ENCODE peak calls at places on chromosome 19, in six cellular contexts. A is PC-3, J is GM23338, N is OCI-LY7, I is DND-41, L is neural progenitor cell. B is an unnamed sample. For H3K79me2, the result is how much of the 10 kb centered on the place peaks cover.

GRCh38 chr19:6241056-6241455 is 38.7 kb downstream of the MLLT1 start:
- DNase-seq in A (no peak), L (no peak), N (no peak), I (no peak), J (no peak), B (no peak)

GRCh38 chr19:48553676-48554384 is 1.9 kb downstream of the SULT2B1 start:
- DNase-seq in I (no peak), J (peak), L (peak), A (peak), N (no peak), B (peak)

GRCh38 chr19:50451223-50451534 is 18.5 kb downstream of the MYBPC2 start:
- DNase-seq in I (no peak), J (peak), L (no peak), N (no peak), A (no peak), B (no peak)

GRCh38 chr19:52094526-52094925 is 1.0 kb downstream of the ZNF841 start:
- DNase-seq in A (no peak), I (peak), J (no peak), L (peak), N (no peak), B (peak)

GRCh38 chr19:49118565-49119410 is at the start of gene C19orf73:
- DNase-seq in A (peak), L (peak), N (peak), I (peak), J (peak), B (peak)

GRCh38 chr19:17686592-17687042 is 1.5 kb downstream of the UNC13A start:
- DNase-seq in A (peak), J (peak), I (no peak), N (no peak), L (peak), B (peak)

GRCh38 chr19:19447536-19448237 is 42.2 kb downstream of the GATAD2A start:
- DNase-seq in L (no peak), N (no peak), J (no peak), I (peak), A (no peak), B (no peak)

GRCh38 chr19:40560092-40560507 is 16.6 kb upstream of the SHKBP1 start:
- DNase-seq in J (peak), N (no peak), L (no peak), I (no peak), A (no peak), B (no peak)

DNA sequence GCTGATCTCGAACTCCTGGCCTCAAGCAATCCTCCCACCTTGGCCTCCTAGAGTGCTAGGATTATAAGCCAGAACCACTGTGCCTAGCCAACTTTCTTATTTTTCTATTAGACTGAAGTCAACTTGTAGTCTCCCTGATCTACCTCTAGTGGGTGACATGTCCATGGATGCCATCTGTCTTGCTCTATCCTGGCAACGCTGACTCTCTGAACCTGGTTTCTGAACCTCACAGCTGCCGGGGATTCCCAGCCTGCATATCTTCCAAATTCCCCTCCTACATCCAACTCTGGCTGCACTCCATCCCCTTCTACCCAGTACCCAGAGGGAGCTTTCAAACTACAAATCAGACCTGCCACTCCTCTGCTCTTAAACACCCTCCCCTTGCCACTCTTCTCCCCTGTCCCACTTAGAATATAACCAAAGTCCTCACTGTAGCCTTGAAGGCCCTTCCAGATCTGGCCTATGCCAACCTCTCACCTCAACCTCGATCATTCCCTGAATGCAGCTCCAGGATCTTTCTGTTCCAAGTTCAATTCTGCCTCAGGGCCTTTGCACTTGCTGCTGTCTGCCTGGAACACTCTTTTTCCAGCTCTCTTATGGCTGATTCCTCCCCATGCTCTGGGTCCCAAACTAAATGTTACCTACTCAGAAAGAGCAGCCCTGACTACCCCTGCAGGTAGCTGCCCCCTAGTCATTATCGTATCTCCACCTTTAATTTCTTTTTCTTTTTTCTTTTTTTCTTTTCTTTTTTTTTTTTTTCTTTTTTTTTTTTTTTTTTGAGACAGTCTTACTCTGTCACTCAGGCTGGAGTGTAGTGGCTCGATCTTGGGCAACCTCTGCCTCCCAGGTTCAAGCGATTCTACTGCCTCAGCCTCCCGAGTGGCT is 2.2 kb downstream of the CLIP3 start:
- DNase-seq in I (no peak), N (no peak), A (no peak), L (no peak), J (peak), B (no peak)
- TF ChIP-seq CTCF in I (no peak), N (no peak), A (peak), L (no peak), J (peak), B (no peak)

GRCh38 chr19:1777149-1777548 is 23.8 kb downstream of the ONECUT3 start:
- DNase-seq in J (no peak), A (no peak), L (no peak), N (no peak), I (no peak), B (no peak)
- H3K4me2 ChIP-seq in J (peak), A (no peak), L (no peak), N (no peak), I (no peak), B (no peak)

GRCh38 chr19:3518231-3518630 is 12.1 kb downstream of the FZR1 start:
- DNase-seq in J (peak), A (no peak), I (no peak), L (no peak), N (no peak), B (no peak)
- H3K79me2 ChIP-seq in J (half or more), A (half or more), I (half or more), L (half or more), N (under half), B (half or more)

GRCh38 chr19:12791345-12792047 is at the start of gene JUNB:
- DNase-seq in A (peak), I (peak), N (peak), L (peak), J (peak), B (peak)
- TF ChIP-seq CTCF in A (no peak), I (peak), N (no peak), L (peak), J (no peak), B (no peak)

DNA sequence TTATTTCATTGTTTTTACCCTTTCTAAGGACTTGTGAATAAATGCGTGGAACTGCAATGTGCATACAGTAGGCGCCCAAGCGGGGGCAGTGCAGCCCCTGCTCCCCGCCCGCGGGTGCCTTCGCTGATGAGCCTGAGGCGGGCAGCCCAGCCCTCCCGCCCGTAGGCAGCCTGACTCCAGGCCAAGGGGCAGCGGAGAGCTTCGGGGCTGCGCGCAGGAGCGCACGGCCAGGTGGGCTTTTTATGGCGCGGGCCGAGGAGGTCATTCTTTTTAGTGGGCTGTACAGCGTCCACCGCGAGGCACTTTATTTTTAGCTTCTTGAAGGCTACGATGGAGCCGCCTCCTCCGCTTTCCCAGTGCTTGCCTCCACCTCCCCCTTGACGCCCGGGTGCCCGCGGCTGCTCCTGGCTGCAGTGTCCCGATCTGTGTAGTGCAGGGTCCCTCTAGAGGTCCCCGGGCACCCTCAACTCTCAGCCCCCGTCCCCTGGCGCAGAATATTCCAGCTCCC is 60.5 kb downstream of the CCNE1 start:
- DNase-seq in N (no peak), A (no peak), I (no peak), J (peak), L (peak), B (peak)
- H3K4me2 ChIP-seq in N (no peak), A (no peak), I (no peak), J (peak), L (peak), B (peak)

GRCh38 chr19:56101746-56102535 is 19.2 kb downstream of the ZNF787 start:
- DNase-seq in A (no peak), L (no peak), I (no peak), J (no peak), N (no peak), B (no peak)
- H3K79me2 ChIP-seq in A (half or more), L (half or more), I (under half), J (half or more), N (under half), B (half or more)

GRCh38 chr19:972281-972680 is 11.9 kb upstream of the WDR18 start:
- DNase-seq in J (no peak), N (no peak), L (no peak), I (no peak), A (no peak), B (no peak)

GRCh38 chr19:974564-975257 is 9.4 kb upstream of the WDR18 start:
- DNase-seq in N (no peak), J (no peak), A (no peak), L (no peak), I (no peak), B (peak)

GRCh38 chr19:971795-972194 is 12.3 kb upstream of the WDR18 start:
- DNase-seq in N (no peak), L (no peak), I (no peak), J (no peak), A (no peak), B (no peak)

GRCh38 chr19:973726-974563 is 10.2 kb upstream of the WDR18 start:
- DNase-seq in I (no peak), A (no peak), J (no peak), L (no peak), N (no peak), B (peak)

DNA sequence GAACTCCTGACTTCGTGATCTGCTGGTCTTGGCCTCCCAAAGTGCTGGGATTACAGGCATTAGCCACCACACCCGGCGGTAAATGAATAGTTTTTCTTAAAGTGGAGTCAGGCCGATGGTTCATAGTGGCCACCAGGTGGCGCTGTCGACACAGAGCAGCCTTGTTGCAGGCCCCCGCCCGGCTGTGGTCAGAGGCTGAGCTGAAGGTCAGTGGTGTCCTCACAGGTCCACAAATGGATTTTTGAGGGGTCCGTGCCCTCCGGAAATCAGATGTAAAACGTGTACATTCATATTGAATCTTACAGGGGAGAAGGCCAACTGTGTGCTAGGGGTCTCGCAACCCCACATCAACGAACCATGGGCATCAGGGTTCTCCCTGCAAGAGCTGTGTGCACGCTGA is 13.4 kb upstream of the WDR18 start:
- DNase-seq in L (no peak), J (peak), A (no peak), I (no peak), N (no peak), B (peak)
- TF ChIP-seq CTCF in L (peak), J (peak), A (peak), I (peak), N (peak), B (peak)

DNA sequence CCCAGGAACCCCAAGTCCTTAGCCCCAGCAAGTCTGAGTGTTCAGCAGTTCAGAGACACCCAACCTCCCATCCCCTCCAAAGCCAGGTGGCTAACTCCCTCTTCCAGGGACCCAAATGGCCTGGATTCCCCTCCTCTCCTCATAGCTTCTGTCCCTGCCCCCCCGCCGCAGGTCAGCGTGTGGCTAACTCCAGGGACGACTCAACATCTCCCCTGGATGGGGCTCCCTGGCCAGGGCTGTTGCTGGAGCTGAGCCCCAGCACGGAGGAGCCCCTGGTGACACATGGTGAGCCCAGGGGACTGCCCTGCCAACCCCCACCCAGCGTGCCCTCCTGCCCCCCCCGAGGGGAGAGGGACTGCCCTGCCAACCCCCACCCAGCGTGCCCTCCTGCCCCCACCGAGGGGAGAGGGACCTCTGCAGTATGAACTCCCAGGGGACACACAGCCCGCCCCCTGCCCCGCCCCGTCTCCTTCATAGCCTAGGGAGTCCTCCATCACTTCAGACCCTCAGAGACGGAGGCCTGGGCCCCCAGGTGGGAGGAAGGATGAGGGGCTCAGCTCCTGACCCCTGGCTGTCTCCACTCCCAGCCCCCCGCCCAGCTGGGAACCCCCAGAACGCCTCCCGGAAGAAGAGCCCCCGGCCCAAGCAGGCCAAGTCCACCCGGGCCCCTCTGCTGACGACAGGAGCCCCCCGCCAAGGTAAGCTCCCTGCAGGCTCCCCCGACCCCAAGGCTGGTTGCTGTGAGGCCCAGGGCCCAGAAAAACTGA is 1.7 kb downstream of the SSC5D start:
- DNase-seq in A (no peak), L (no peak), I (no peak), J (no peak), N (no peak), B (no peak)
- H3K4me2 ChIP-seq in A (no peak), L (peak), I (no peak), J (peak), N (no peak), B (no peak)

DNA sequence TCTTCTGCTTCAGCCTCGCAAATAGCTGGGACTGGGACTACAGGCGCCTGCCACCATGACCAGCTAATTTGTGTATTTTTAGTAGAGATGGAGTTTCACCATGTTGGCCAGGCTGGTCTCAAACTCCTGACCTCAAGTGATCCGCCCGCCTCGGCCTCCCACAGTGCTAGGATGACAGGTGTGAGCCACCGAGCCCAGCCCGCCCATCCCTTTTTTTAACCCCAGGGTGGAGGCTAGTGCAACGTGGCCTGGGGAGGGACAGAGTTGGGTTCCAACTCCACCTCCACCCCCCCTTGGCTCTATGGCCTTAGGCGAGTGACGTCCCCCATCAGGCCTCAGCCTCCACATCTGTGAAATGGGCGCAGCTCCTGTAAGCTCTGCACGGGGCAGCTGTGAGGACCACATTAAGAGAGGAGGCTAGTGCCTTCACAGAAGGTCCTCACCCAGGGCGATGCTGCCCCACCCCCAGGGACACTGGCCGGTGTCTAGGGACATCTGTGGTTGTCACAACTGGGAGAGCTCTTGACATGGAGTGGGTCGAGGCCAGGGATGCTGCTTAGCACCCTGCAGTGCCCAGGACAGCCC is 37.7 kb downstream of the SMIM24 start:
- DNase-seq in L (no peak), I (no peak), A (no peak), N (no peak), J (no peak), B (no peak)
- H3K79me2 ChIP-seq in L (under half), I (half or more), A (under half), N (under half), J (under half), B (under half)

DNA sequence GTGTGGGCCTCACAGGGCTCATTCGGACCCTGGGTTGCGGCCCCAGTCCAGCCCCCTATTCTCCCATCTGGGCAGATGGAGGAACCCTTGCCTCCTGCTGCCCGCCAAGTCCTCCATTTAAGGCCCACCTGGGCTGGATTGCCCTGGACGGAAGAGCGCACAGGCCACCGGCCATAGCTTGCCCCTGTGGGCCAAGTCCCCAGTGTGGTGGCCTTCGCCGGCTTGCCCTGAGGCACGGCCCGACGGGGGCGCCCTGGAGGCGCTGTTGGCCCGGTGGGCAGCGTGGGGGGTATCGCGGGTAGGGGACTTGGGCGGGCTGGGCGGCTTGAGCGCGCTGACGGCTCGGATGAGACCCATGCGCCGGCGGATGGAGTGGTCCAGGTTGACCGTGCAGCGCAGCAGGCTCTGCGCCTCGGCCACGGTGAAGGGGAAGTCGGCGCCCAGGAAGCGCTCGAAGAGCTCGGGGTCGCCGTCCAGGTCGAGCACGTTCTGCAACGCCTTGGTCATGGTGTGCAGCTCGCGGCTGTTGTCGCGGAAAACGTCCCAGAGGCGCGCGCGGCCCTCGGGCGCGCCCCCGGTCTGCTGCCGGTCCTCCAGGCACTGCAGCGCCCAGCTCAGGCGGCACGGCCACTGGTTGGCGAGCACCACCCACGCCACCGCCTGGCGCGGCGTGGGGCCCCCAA is 8.8 kb downstream of the NKPD1 start:
- DNase-seq in A (no peak), L (peak), N (no peak), I (no peak), J (peak), B (no peak)
- TF ChIP-seq CTCF in A (no peak), L (peak), N (no peak), I (no peak), J (peak), B (no peak)

B was measured in hepatocyte.